ENCODE peak calls at places on chromosomes 4 and X, in eight cellular contexts. C is stimulated activated CD8-positive, alpha-beta memory T cell treated with anti-CD3 and anti-CD28 coated beads, Interleukin-2, amount 100 ng/mL, for 1 hour; P is GM23248; J is neuronal stem cell; Z is foreskin fibroblast; X is RPMI7951; A is activated B cell treated with CpG ODN at 0.5 μM for 24 hours; S is kidney glomerular epithelial cell. Q is an unnamed sample.

GRCh38 chr4:174713821-174714220 is 115.2 kb downstream of the GLRA3 start:
- DNase-seq in C (no peak), P (peak), J (no peak), Z (no peak), X (no peak), A (no peak), S (peak), Q (no peak)

GRCh38 chrX:139801397-139801813 is 93.4 kb upstream of the MCF2 start:
- DNase-seq in C (no peak), P (no peak), J (no peak), Z (no peak), X (no peak), A (no peak), S (no peak), Q (no peak)

GRCh38 chr4:183098723-183099536 is at the start of gene WWC2:
- DNase-seq in C (peak), P (peak), J (peak), Z (peak), X (peak), A (peak), S (peak), Q (peak)

GRCh38 chr4:11914406-11914805 is 485.7 kb upstream of the HS3ST1 start:
- DNase-seq in C (no peak), P (no peak), J (peak), Z (no peak), X (no peak), A (no peak), S (no peak), Q (no peak)

GRCh38 chr4:30386266-30386895 is 333.8 kb upstream of the PCDH7 start:
- DNase-seq in C (no peak), P (peak), J (no peak), Z (peak), X (peak), A (no peak), S (no peak), Q (no peak)

GRCh38 chr4:185924458-185924857 is 112.5 kb upstream of the SORBS2 start:
- DNase-seq in C (no peak), P (no peak), J (no peak), Z (no peak), X (no peak), A (no peak), S (no peak), Q (no peak)

GRCh38 chr4:21113496-21114213 is 413.4 kb downstream of the PACRGL start:
- DNase-seq in C (no peak), P (peak), J (no peak), Z (peak), X (peak), A (no peak), S (no peak), Q (no peak)

GRCh38 chrX:23802431-23802830 is 19.5 kb downstream of the SAT1 start:
- DNase-seq in C (no peak), P (no peak), J (no peak), Z (no peak), X (no peak), A (no peak), S (no peak), Q (no peak)

GRCh38 chr4:187276786-187277408 is 553.2 kb upstream of the FAT1 start:
- DNase-seq in C (no peak), P (peak), J (no peak), Z (peak), X (peak), A (no peak), S (no peak), Q (no peak)

GRCh38 chrX:153773218-153773611 is 7.6 kb upstream of the SRPK3 start:
- DNase-seq in C (no peak), P (no peak), J (no peak), Z (no peak), X (no peak), A (no peak), S (no peak), Q (no peak)

GRCh38 chrX:72305286-72306084 is at the start of gene CITED1:
- DNase-seq in C (no peak), P (peak), J (peak), Z (peak), X (no peak), A (peak), S (no peak), Q (no peak)

GRCh38 chr4:128060130-128060619 is 937 bp upstream of the LARP1B start:
- DNase-seq in C (no peak), P (peak), J (no peak), Z (peak), X (peak), A (no peak), S (no peak), Q (no peak)

GRCh38 chr4:176290520-176290919 is 21.5 kb upstream of the ASB5 start:
- DNase-seq in C (no peak), P (no peak), J (no peak), Z (no peak), X (no peak), A (no peak), S (no peak), Q (no peak)

GRCh38 chrX:24805201-24805600 is 111.5 kb downstream of the POLA1 start:
- DNase-seq in C (no peak), P (no peak), J (no peak), Z (peak), X (no peak), A (no peak), S (no peak), Q (no peak)

GRCh38 chr4:27366424-27366823 is 505.8 kb downstream of the STIM2 start:
- DNase-seq in C (no peak), P (peak), J (no peak), Z (peak), X (no peak), A (no peak), S (no peak), Q (no peak)

GRCh38 chr4:155629183-155629825 is 37.3 kb upstream of the GUCY1A1 start:
- DNase-seq in C (no peak), P (peak), J (no peak), Z (peak), X (peak), A (no peak), S (peak), Q (peak)

GRCh38 chr4:76571274-76571673 is 136.2 kb downstream of the SHROOM3 start:
- DNase-seq in C (no peak), P (no peak), J (no peak), Z (no peak), X (no peak), A (no peak), S (no peak), Q (no peak)

GRCh38 chr4:14096406-14096965 is 469.0 kb upstream of the BOD1L1 start:
- DNase-seq in C (no peak), P (peak), J (no peak), Z (peak), X (peak), A (no peak), S (no peak), Q (no peak)

GRCh38 chrX:49884290-49884862 is 5.1 kb downstream of the USP27X start:
- DNase-seq in C (peak), P (peak), J (peak), Z (peak), X (peak), A (peak), S (peak), Q (peak)

GRCh38 chr4:109207060-109207459 is 95.4 kb downstream of the COL25A1 start:
- DNase-seq in C (no peak), P (peak), J (no peak), Z (peak), X (peak), A (no peak), S (no peak), Q (no peak)

GRCh38 chr4:105607876-105608275 is 55.5 kb downstream of the ARHGEF38 start:
- DNase-seq in C (no peak), P (no peak), J (no peak), Z (no peak), X (no peak), A (no peak), S (no peak), Q (no peak)

GRCh38 chrX:109954333-109954732 is 48.6 kb upstream of the TMEM164 start:
- DNase-seq in C (no peak), P (peak), J (no peak), Z (no peak), X (no peak), A (no peak), S (no peak), Q (no peak)

GRCh38 chrX:40243699-40244098 is 145.9 kb upstream of the BCOR start:
- DNase-seq in C (no peak), P (peak), J (peak), Z (peak), X (peak), A (no peak), S (no peak), Q (no peak)

GRCh38 chr4:157043131-157043530 is 32.8 kb upstream of the GLRB start:
- DNase-seq in C (no peak), P (peak), J (peak), Z (peak), X (peak), A (no peak), S (peak), Q (peak)

GRCh38 chrX:45449982-45450381 is 249.3 kb upstream of the DIPK2B start:
- DNase-seq in C (no peak), P (no peak), J (no peak), Z (peak), X (no peak), A (no peak), S (no peak), Q (no peak)

Q was measured in RCC 7860.